ENCODE peak calls at places on chromosomes 11 and 22, in seven cellular contexts. I is tibial artery, D is cardiac muscle cell, Z is uterus, V is mammary epithelial cell, W is heart left ventricle, X is Peyer's patch. O is an unnamed sample. For H3K4me1, the result is how much of the 10 kb centered on the place peaks cover.

GRCh38 chr22:30891781-30892180 is 76.8 kb downstream of the MORC2 start:
- DNase-seq in I (peak), D (no peak), Z (no peak), V (no peak), W (no peak), X (no peak), O (no peak)

GRCh38 chr11:27350503-27350902 is 12.5 kb downstream of the CCDC34 start:
- DNase-seq in I (no peak), D (no peak), Z (no peak), V (no peak), W (no peak), X (no peak), O (no peak)

GRCh38 chr11:103586756-103587155 is 449.7 kb upstream of the DDI1 start:
- DNase-seq in I (no peak), D (no peak), Z (no peak), V (no peak), W (no peak), X (no peak), O (no peak)

GRCh38 chr11:108562746-108563581 is 30.6 kb downstream of the EXPH5 start:
- DNase-seq in I (no peak), D (no peak), Z (no peak), V (peak), W (no peak), X (no peak), O (no peak)

GRCh38 chr22:27110985-27111451 is 453.6 kb downstream of the MIAT start:
- DNase-seq in I (no peak), D (peak), Z (no peak), V (no peak), W (no peak), X (no peak), O (no peak)

GRCh38 chr11:10287140-10287539 is 6.9 kb downstream of the SBF2 start:
- DNase-seq in I (no peak), D (no peak), Z (no peak), V (no peak), W (no peak), X (no peak), O (no peak)

GRCh38 chr22:22892096-22893052 is 4.8 kb downstream of the IGLL5 start:
- DNase-seq in I (no peak), D (no peak), Z (no peak), V (no peak), W (no peak), X (no peak), O (peak)

GRCh38 chr11:86672007-86672621 is at the start of gene ME3:
- DNase-seq in I (peak), D (peak), Z (peak), V (no peak), W (peak), X (peak), O (peak)

GRCh38 chr11:58075781-58076180 is 45.0 kb downstream of the OR6Q1 start:
- DNase-seq in I (no peak), D (no peak), Z (no peak), V (peak), W (no peak), X (no peak), O (no peak)

GRCh38 chr11:65640483-65641207 is 2.7 kb downstream of the SIPA1 start:
- DNase-seq in I (peak), D (no peak), Z (no peak), V (no peak), W (peak), X (no peak), O (peak)
- H3K4me3 ChIP-seq in I (peak), D (no peak), Z (no peak), V (no peak), W (peak), X (peak), O (peak)

GRCh38 chr11:65298131-65298535 is 16.5 kb upstream of the CDC42EP2 start:
- DNase-seq in I (peak), D (no peak), Z (peak), V (no peak), W (peak), X (no peak), O (peak)

GRCh38 chr11:65303542-65303941 is 11.1 kb upstream of the CDC42EP2 start:
- DNase-seq in I (no peak), D (no peak), Z (no peak), V (no peak), W (no peak), X (no peak), O (no peak)

GRCh38 chr11:65298655-65299179 is 15.9 kb upstream of the CDC42EP2 start:
- DNase-seq in I (peak), D (peak), Z (peak), V (no peak), W (peak), X (no peak), O (peak)

GRCh38 chr11:65301491-65302329 is 13.0 kb upstream of the CDC42EP2 start:
- DNase-seq in I (no peak), D (peak), Z (no peak), V (no peak), W (peak), X (no peak), O (no peak)

GRCh38 chr11:65300621-65301290 is 13.9 kb upstream of the CDC42EP2 start:
- DNase-seq in I (no peak), D (no peak), Z (no peak), V (no peak), W (no peak), X (no peak), O (no peak)
- H3K4me1 ChIP-seq in I (under half), D (under half), Z (under half), V (under half), W (half or more), X (under half), O (under half)

GRCh38 chr11:132632641-132633124 is 899.6 kb downstream of the OPCML start:
- DNase-seq in I (no peak), D (no peak), Z (no peak), V (peak), W (no peak), X (no peak), O (no peak)
- H3K4me3 ChIP-seq in I (no peak), D (no peak), Z (no peak), V (no peak), W (no peak), X (no peak), O (no peak)

GRCh38 chr22:24070553-24070952 is 59.4 kb downstream of the CABIN1 start:
- DNase-seq in I (no peak), D (no peak), Z (no peak), V (no peak), W (no peak), X (no peak), O (no peak)
- H3K4me1 ChIP-seq in I (under half), D (under half), Z (under half), V (under half), W (under half), X (under half), O (under half)

DNA sequence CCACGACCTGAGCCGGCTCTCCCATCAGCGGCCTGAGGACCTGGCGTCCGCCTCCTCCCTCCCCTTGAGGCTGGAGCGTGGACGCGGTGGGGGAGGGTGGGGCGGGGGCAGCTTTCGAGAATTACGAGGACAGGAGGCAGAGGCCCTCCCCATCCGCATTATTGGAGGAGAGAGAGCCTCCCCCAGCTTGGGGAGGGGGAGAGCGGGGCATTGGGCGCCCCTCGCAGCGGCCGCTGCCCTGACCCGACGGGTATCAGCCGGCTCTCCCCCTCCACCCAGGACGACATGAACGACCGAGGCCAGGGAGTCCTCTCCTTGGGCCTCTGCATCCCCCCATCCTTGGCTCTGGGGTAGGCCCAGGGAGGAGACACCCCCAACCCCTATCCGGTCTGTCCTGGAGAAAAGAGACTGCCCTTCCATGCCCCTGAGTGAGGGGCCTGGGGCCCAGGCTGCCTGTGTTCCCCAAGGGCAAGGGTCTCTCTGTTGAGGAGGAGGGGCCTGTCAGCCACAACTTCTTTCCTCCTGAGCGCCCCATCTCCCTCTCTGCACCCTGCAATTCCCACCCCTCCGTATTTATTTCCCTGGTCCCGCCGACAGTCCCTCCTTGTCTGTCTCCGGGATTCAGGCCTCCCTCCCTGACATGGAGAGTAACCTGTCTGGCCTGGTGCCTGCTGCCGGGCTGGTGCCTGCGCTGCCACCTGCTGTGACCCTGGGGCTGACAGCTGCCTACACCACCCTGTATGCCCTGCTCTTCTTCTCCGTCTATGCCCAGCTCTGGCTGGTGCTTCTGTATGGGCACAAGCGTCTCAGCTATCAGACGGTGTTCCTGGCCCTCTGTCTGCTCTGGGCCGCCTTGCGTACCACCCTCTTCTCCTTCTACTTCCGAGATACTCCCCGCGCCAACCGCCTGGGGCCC is 495 bp downstream of the GPR137 start:
- DNase-seq in I (no peak), D (no peak), Z (no peak), V (no peak), W (no peak), X (peak), O (peak)
- H3K4me3 ChIP-seq in I (peak), D (peak), Z (peak), V (peak), W (peak), X (peak), O (peak)

O was measured in right lobe of liver.